ENCODE peak calls at places on chromosomes 12 and 14, in five cellular contexts. C is breast epithelium, K is astrocyte of the spinal cord, Z is uterus, P is mesothelial cell of epicardium. I is an unnamed sample.

GRCh38 chr14:75757644-75758402 is 96.8 kb downstream of the TTLL5 start:
- DNase-seq in C (no peak), K (no peak), Z (no peak), P (no peak), I (no peak)

GRCh38 chr12:21677622-21678277 is 20.1 kb upstream of the LDHB start:
- DNase-seq in C (no peak), K (no peak), Z (no peak), P (no peak), I (no peak)

GRCh38 chr12:88615490-88615889 is 35.2 kb upstream of the KITLG start:
- DNase-seq in C (no peak), K (no peak), Z (no peak), P (no peak), I (no peak)

GRCh38 chr14:72943876-72944430 is 17.7 kb downstream of the DCAF4 start:
- DNase-seq in C (no peak), K (no peak), Z (no peak), P (no peak), I (no peak)

GRCh38 chr12:690466-690865 is 27.2 kb upstream of the NINJ2 start:
- DNase-seq in C (no peak), K (no peak), Z (no peak), P (no peak), I (no peak)

GRCh38 chr12:116926283-116927243 is 15.8 kb downstream of the FBXW8 start:
- DNase-seq in C (no peak), K (no peak), Z (no peak), P (no peak), I (no peak)

GRCh38 chr12:69150083-69150795 is 89.1 kb upstream of the CPSF6 start:
- DNase-seq in C (no peak), K (no peak), Z (no peak), P (no peak), I (no peak)

GRCh38 chr14:71650187-71650586 is 282.0 kb upstream of the RGS6 start:
- DNase-seq in C (no peak), K (no peak), Z (no peak), P (no peak), I (no peak)

GRCh38 chr14:35292770-35293561 is 784 bp downstream of the PSMA6 start:
- DNase-seq in C (no peak), K (peak; percentile 30), Z (no peak), P (no peak), I (no peak)

GRCh38 chr12:27193854-27194544 is 50.1 kb upstream of the STK38L start:
- DNase-seq in C (peak; percentile 75), K (peak; percentile 92), Z (peak; percentile 70), P (no peak), I (no peak)

GRCh38 chr12:107322063-107322462 is 228.7 kb upstream of the CRY1 start:
- DNase-seq in C (no peak), K (no peak), Z (no peak), P (no peak), I (no peak)

GRCh38 chr14:103624860-103625259 is 4.2 kb upstream of the KLC1 start:
- DNase-seq in C (peak; percentile 49), K (peak; percentile 36), Z (peak; percentile 71), P (no peak), I (peak; percentile 41)

GRCh38 chr12:76020731-76021672 is 10.6 kb downstream of the PHLDA1 start:
- DNase-seq in C (no peak), K (peak; percentile 99), Z (no peak), P (no peak), I (peak; percentile 86)

GRCh38 chr14:78933948-78934524 is 763.9 kb downstream of the NRXN3 start:
- DNase-seq in C (no peak), K (peak; percentile 51), Z (no peak), P (no peak), I (peak; percentile 12)

GRCh38 chr14:68377459-68377858 is 415.4 kb downstream of the ZFP36L1 start:
- DNase-seq in C (peak; percentile 63), K (no peak), Z (peak; percentile 46), P (no peak), I (no peak)

GRCh38 chr14:93619176-93619793 is 169.0 kb downstream of the PRIMA1 start:
- DNase-seq in C (no peak), K (peak; percentile 30), Z (no peak), P (peak; percentile 41), I (peak; percentile 12)

GRCh38 chr14:23078692-23079116 is 16.2 kb downstream of the ACIN1 start:
- DNase-seq in C (no peak), K (peak; percentile 91), Z (peak; percentile 87), P (no peak), I (peak; percentile 87)

GRCh38 chr14:104353221-104353920 is 215.0 kb downstream of the KIF26A start:
- DNase-seq in C (no peak), K (no peak), Z (peak; percentile 5), P (no peak), I (no peak)

GRCh38 chr14:61695695-61696527 is 598 bp downstream of the HIF1A start:
- DNase-seq in C (peak; percentile 27), K (peak; percentile 65), Z (peak; percentile 40), P (peak; percentile 70), I (no peak)

GRCh38 chr14:61934385-61934784 is 172.2 kb downstream of the SNAPC1 start:
- DNase-seq in C (no peak), K (peak; percentile 90), Z (no peak), P (no peak), I (peak; percentile 27)

GRCh38 chr12:128069359-128069997 is 197.5 kb upstream of the TMEM132C start:
- DNase-seq in C (no peak), K (peak; percentile 68), Z (no peak), P (peak; percentile 56), I (no peak)

GRCh38 chr12:24911284-24911791 is 37.6 kb downstream of the BCAT1 start:
- DNase-seq in C (no peak), K (peak; percentile 82), Z (no peak), P (no peak), I (peak; percentile 64)

GRCh38 chr14:75568791-75569190 is 9.6 kb upstream of the FLVCR2 start:
- DNase-seq in C (no peak), K (no peak), Z (no peak), P (no peak), I (no peak)

GRCh38 chr12:25829192-25829591 is 129.3 kb upstream of the RASSF8 start:
- DNase-seq in C (no peak), K (peak; percentile 86), Z (no peak), P (no peak), I (peak; percentile 99)

GRCh38 chr14:52413729-52414453 is 99.8 kb downstream of the PTGER2 start:
- DNase-seq in C (no peak), K (peak; percentile 4), Z (no peak), P (no peak), I (no peak)

GRCh38 chr12:122413516-122414404 is 8.7 kb downstream of the CLIP1 start:
- DNase-seq in C (no peak), K (no peak), Z (no peak), P (no peak), I (no peak)

GRCh38 chr12:105077435-105077834 is 6.8 kb downstream of the ALDH1L2 start:
- DNase-seq in C (no peak), K (no peak), Z (no peak), P (no peak), I (no peak)

GRCh38 chr12:50083301-50083700 is 1.8 kb upstream of the SMARCD1 start:
- DNase-seq in C (no peak), K (no peak), Z (no peak), P (no peak), I (no peak)

GRCh38 chr14:66507181-66507721 is 696 bp upstream of the GPHN start:
- DNase-seq in C (no peak), K (no peak), Z (no peak), P (no peak), I (no peak)

GRCh38 chr14:105925615-105926414 is 399.4 kb downstream of the TMEM121 start:
- DNase-seq in C (no peak), K (no peak), Z (no peak), P (no peak), I (no peak)

GRCh38 chr14:60251877-60252276 is 2.9 kb downstream of the PPM1A start:
- DNase-seq in C (no peak), K (no peak), Z (no peak), P (no peak), I (no peak)

GRCh38 chr14:60248697-60249314 is at the start of gene PPM1A:
- DNase-seq in C (peak; percentile 96), K (peak; percentile 95), Z (peak; percentile 95), P (peak; percentile 96), I (peak; percentile 89)

GRCh38 chr14:60247994-60248696 is 876 bp upstream of the PPM1A start:
- DNase-seq in C (peak; percentile 95), K (peak; percentile 94), Z (peak; percentile 94), P (peak; percentile 80), I (peak; percentile 81)

GRCh38 chr14:60250318-60251035 is 1.5 kb downstream of the PPM1A start:
- DNase-seq in C (no peak), K (peak; percentile 38), Z (no peak), P (no peak), I (no peak)

GRCh38 chr14:60249321-60250251 is 565 bp downstream of the PPM1A start:
- DNase-seq in C (peak; percentile 35), K (peak; percentile 69), Z (peak; percentile 52), P (peak; percentile 73), I (no peak)
- TF ChIP-seq CTCF in C (no peak), K (no peak), Z (peak; percentile 12), P (no peak), I (no peak)

DNA sequence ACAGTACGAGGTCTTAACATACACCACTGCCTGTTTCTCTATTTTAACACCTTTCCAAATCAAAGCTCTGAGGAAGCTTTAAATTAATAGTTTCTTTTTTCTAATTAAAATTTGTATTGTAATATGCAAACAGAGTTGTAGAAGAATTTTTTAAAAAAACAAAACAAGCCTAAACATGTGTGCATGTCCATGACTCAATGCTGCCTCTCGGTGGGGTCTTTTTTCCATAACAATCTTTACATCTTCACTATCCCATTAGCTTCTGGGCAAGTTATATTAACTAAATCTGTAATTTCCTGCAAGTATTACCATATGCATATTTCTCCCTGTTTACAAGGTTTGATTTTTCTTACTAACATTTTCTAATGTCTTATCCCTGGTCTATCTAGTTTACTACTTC is 143.9 kb upstream of the NAV3 start:
- DNase-seq in C (no peak), K (peak; percentile 49), Z (no peak), P (no peak), I (no peak)
- TF ChIP-seq CTCF in C (no peak), K (peak; percentile 39), Z (no peak), P (no peak), I (peak; percentile 9)

DNA sequence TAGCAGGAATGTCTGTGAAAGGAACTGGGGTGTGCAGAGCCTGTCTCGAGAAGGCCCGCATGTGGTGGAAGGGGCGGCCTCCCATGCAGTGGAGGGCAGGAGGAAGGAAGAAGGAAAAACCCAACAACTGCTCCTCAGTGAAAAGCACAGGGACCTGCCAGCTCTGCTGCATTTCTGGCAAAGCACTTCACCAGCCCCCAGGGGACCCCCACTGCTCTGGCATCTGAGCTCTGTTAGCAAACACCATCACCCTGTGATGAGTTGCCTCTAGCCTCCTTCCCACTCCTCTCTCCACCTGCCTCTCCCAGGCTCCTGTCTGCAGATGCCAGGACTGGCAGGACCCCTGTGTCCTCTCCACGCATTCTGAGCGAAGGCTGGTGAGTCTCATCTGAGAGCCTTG is 69.0 kb upstream of the DDX11 start:
- DNase-seq in C (no peak), K (no peak), Z (peak; percentile 1), P (no peak), I (no peak)
- TF ChIP-seq CTCF in C (no peak), K (no peak), Z (no peak), P (no peak), I (no peak)

DNA sequence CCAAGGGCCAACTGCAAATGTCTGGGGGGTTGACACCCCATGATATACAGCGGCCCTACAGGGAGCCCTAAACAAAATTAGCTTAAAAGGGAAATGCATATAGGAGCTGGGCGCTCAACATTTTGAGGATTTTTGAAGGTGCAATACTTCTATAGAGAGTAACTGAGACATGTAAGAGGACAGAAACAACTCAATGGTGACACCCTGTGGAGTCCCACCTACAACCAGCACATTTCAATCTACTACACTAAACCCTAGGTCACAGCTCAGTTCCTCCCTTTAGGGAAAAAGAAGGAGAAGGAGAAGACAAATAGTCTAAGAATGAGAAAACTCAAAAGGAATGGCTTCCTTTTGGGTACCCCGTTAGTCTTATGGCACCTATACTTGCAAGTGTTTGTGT is 1010.5 kb upstream of the NOVA1 start:
- DNase-seq in C (no peak), K (no peak), Z (no peak), P (no peak), I (no peak)
- TF ChIP-seq CTCF in C (no peak), K (peak; percentile 2), Z (no peak), P (no peak), I (no peak)